ENCODE peak calls at places on chromosome 14, in five cellular contexts. C is hippocampal formation, H is nephron progenitor cell, G is NCI-H2107, T is glomerular endothelial cell. V is an unnamed sample.
A peak's percentile ranks its signal among the peaks of the same experiment; 100 is the strongest.

GRCh38 chr14:69657961-69658360 is 46.6 kb downstream of the SUSD6 start:
- DNase-seq in H (peak; percentile 17), T (no peak), G (peak; percentile 86), C (no peak), V (no peak)

GRCh38 chr14:20435454-20436362 is at the start of gene KLHL33:
- DNase-seq in H (no peak), G (peak; percentile 92), T (no peak), C (no peak), V (no peak)

GRCh38 chr14:54221432-54221803 is 175.4 kb upstream of the CDKN3 start:
- DNase-seq in H (no peak), G (no peak), T (no peak), C (no peak), V (no peak)

GRCh38 chr14:33065634-33066033 is 127.0 kb downstream of the NPAS3 start:
- DNase-seq in H (no peak), C (no peak), T (no peak), G (no peak), V (no peak)

GRCh38 chr14:37457334-37457733 is 137.7 kb downstream of the FOXA1 start:
- DNase-seq in T (no peak), H (no peak), C (no peak), G (no peak), V (no peak)

GRCh38 chr14:100589071-100589759 is 2.0 kb upstream of the BEGAIN start:
- DNase-seq in H (peak; percentile 13), C (no peak), G (no peak), T (no peak), V (no peak)

GRCh38 chr14:99252443-99252939 is 19.5 kb downstream of the BCL11B start:
- DNase-seq in C (no peak), G (no peak), H (no peak), T (no peak), V (no peak)

GRCh38 chr14:22561661-22562579 is 27.1 kb downstream of the DAD1 start:
- DNase-seq in T (no peak), G (no peak), H (no peak), C (no peak), V (no peak)

GRCh38 chr14:37122288-37122687 is 50.1 kb downstream of the SLC25A21 start:
- DNase-seq in T (peak; percentile 73), H (no peak), C (no peak), G (no peak), V (peak; percentile 33)

GRCh38 chr14:104431351-104431928 is 148.1 kb upstream of the C14orf180 start:
- DNase-seq in G (no peak), C (no peak), T (no peak), H (no peak), V (no peak)

GRCh38 chr14:70416322-70416716 is 571 bp downstream of the SYNJ2BP start:
- DNase-seq in G (no peak), H (no peak), C (no peak), T (no peak), V (no peak)

GRCh38 chr14:94485944-94486841 is 10.2 kb upstream of the SERPINA9 start:
- DNase-seq in G (no peak), H (peak; percentile 84), C (peak; percentile 39), T (no peak), V (peak; percentile 11)

GRCh38 chr14:102215071-102215470 is 75.4 kb downstream of the WDR20 start:
- DNase-seq in C (peak; percentile 74), G (no peak), H (no peak), T (no peak), V (no peak)

GRCh38 chr14:58637391-58638230 is at the start of gene DACT1:
- DNase-seq in C (peak; percentile 51), T (peak; percentile 31), G (no peak), H (peak; percentile 86), V (no peak)

GRCh38 chr14:31307198-31307597 is 99.6 kb upstream of the HECTD1 start:
- DNase-seq in G (no peak), H (no peak), T (no peak), C (no peak), V (no peak)

GRCh38 chr14:69610859-69611263 is 535 bp upstream of the SUSD6 start:
- DNase-seq in H (no peak), G (peak; percentile 72), C (no peak), T (no peak), V (peak; percentile 46)

GRCh38 chr14:93986972-93987371 is 10.1 kb upstream of the CCDC197 start:
- DNase-seq in G (no peak), T (no peak), C (no peak), H (peak; percentile 28), V (no peak)

GRCh38 chr14:102236026-102236425 is 68.9 kb downstream of the MOK start:
- DNase-seq in T (no peak), H (no peak), G (no peak), C (no peak), V (no peak)

GRCh38 chr14:93943052-93943451 is 15.9 kb downstream of the FAM181A start:
- DNase-seq in H (no peak), G (no peak), T (no peak), C (no peak), V (no peak)

GRCh38 chr14:96086032-96086431 is 46.9 kb downstream of the C14orf132 start:
- DNase-seq in H (no peak), C (no peak), G (no peak), T (no peak), V (peak; percentile 10)

GRCh38 chr14:88245321-88245720 is 77.7 kb downstream of the KCNK10 start:
- DNase-seq in C (no peak), G (peak; percentile 19), H (peak; percentile 85), T (no peak), V (peak; percentile 28)

GRCh38 chr14:71248204-71248603 is 340.9 kb downstream of the PCNX1 start:
- DNase-seq in T (no peak), C (no peak), H (no peak), G (no peak), V (no peak)

GRCh38 chr14:21501568-21501967 is 9.6 kb downstream of the METTL3 start:
- DNase-seq in H (no peak), C (no peak), T (no peak), G (no peak), V (no peak)

GRCh38 chr14:99596772-99597171 is 7.2 kb downstream of the CCDC85C start:
- DNase-seq in C (no peak), G (no peak), H (no peak), T (no peak), V (no peak)

GRCh38 chr14:31229638-31230229 is 22.1 kb upstream of the HECTD1 start:
- DNase-seq in T (no peak), G (peak; percentile 62), H (no peak), C (peak; percentile 1), V (peak; percentile 88)

GRCh38 chr14:105168979-105169507 is 467 bp upstream of the JAG2 start:
- DNase-seq in C (no peak), T (no peak), H (peak; percentile 60), G (peak; percentile 65), V (no peak)

GRCh38 chr14:89589400-89590128 is 172.5 kb upstream of the FOXN3 start:
- DNase-seq in C (no peak), H (no peak), G (no peak), T (no peak), V (no peak)

GRCh38 chr14:90061849-90062794 is at the start of gene KCNK13:
- DNase-seq in H (peak; percentile 50), C (no peak), G (peak; percentile 25), T (no peak), V (no peak)

V was measured in SHP77.